ENCODE peak calls at places on chromosomes 13 and 19, in nine cellular contexts. H is osteocyte, T is HT1080, D is M059J, E is lung microvascular endothelial cell, M is LoVo, P is astrocyte of the hippocampus, J is fibroblast of the aortic adventitia, X is activated T-cell treated with anti-CD3 and anti-CD28 coated beads for 1 hour. G is an unnamed sample.
A peak's percentile ranks its signal among the peaks of the same experiment; 100 is the strongest.

GRCh38 chr19:7554990-7555864 is 19.7 kb downstream of the PNPLA6 start:
- DNase-seq in T (no peak), E (no peak), H (no peak), X (no peak), M (no peak), D (no peak), J (no peak), P (no peak), G (no peak)

GRCh38 chr13:101474419-101474957 is 22.0 kb downstream of the ITGBL1 start:
- DNase-seq in X (no peak), J (peak; percentile 84), T (peak; percentile 73), P (peak; percentile 95), E (peak; percentile 59), M (no peak), H (no peak), D (peak; percentile 77), G (peak; percentile 56)

GRCh38 chr19:13103585-13103923 is 896 bp upstream of the LYL1 start:
- DNase-seq in J (no peak), T (no peak), M (no peak), H (no peak), E (no peak), P (no peak), X (no peak), D (no peak), G (no peak)

GRCh38 chr19:23916991-23917390 is 2.3 kb downstream of the ZNF726 start:
- DNase-seq in E (no peak), P (peak; percentile 7), M (no peak), H (no peak), T (no peak), J (peak; percentile 0), D (peak; percentile 56), X (no peak), G (no peak)

GRCh38 chr19:15293751-15294505 is 38.4 kb downstream of the BRD4 start:
- DNase-seq in P (no peak), T (no peak), M (no peak), X (no peak), H (no peak), J (peak; percentile 67), D (no peak), E (no peak), G (no peak)

GRCh38 chr13:48534911-48535501 is 2.1 kb upstream of the RCBTB2 start:
- DNase-seq in P (no peak), X (no peak), J (no peak), D (no peak), T (no peak), H (no peak), M (no peak), E (no peak), G (no peak)

GRCh38 chr19:38727868-38728660 is 16.2 kb downstream of the CAPN12 start:
- DNase-seq in J (peak; percentile 31), M (no peak), E (no peak), D (no peak), P (no peak), H (no peak), T (no peak), X (no peak), G (peak; percentile 81)

GRCh38 chr19:22257381-22257780 is 28.9 kb upstream of the ZNF729 start:
- DNase-seq in J (no peak), P (no peak), E (no peak), X (no peak), D (no peak), T (no peak), H (peak; percentile 34), M (no peak), G (no peak)

GRCh38 chr19:48921721-48922500 is 11.6 kb upstream of the DHDH start:
- DNase-seq in E (no peak), T (no peak), P (no peak), M (no peak), D (no peak), H (no peak), X (no peak), J (no peak), G (no peak)

GRCh38 chr19:2061936-2062729 is 11.1 kb upstream of the MKNK2 start:
- DNase-seq in X (no peak), T (peak; percentile 32), J (peak; percentile 33), M (no peak), D (no peak), P (no peak), E (no peak), H (no peak), G (peak; percentile 36)

GRCh38 chr19:19126102-19126501 is 12.2 kb downstream of the TMEM161A start:
- DNase-seq in T (no peak), H (no peak), P (no peak), J (no peak), D (no peak), X (no peak), M (no peak), E (no peak), G (no peak)

GRCh38 chr19:49057636-49058234 is at the start of gene CGB7:
- DNase-seq in H (no peak), T (peak; percentile 60), X (peak; percentile 18), E (peak; percentile 25), P (peak; percentile 85), M (peak; percentile 26), D (peak; percentile 82), J (peak; percentile 50), G (peak; percentile 52)

GRCh38 chr19:35124098-35125060 is 8.8 kb downstream of the FXYD3 start:
- DNase-seq in X (peak; percentile 85), J (peak; percentile 94), D (peak; percentile 86), M (peak; percentile 96), P (peak; percentile 94), T (no peak), E (peak; percentile 91), H (no peak), G (peak; percentile 84)

GRCh38 chr13:40667622-40667978 is 1.2 kb upstream of the FOXO1 start:
- DNase-seq in P (no peak), H (no peak), T (no peak), J (no peak), D (no peak), M (no peak), X (no peak), E (no peak), G (no peak)

GRCh38 chr13:106561551-106562170 is 6.3 kb downstream of the ARGLU1 start:
- DNase-seq in P (peak; percentile 70), M (no peak), J (peak; percentile 39), E (peak; percentile 31), T (no peak), H (no peak), X (no peak), D (peak; percentile 15), G (no peak)